ENCODE peak calls at places on chromosomes 13 and 19, in ten cellular contexts. E, Z, S, B, F, G, R, U, M and A are unnamed samples.

GRCh38 chr13:43085545-43085944 is 62.2 kb downstream of the DNAJC15 start:
- DNase-seq in F (peak; percentile 16), S (no peak), M (no peak), G (no peak), E (no peak), B (no peak), R (peak; percentile 4), Z (no peak), U (peak; percentile 12), A (no peak)

GRCh38 chr13:108877300-108877699 is 247.9 kb downstream of the MYO16 start:
- DNase-seq in U (peak; percentile 4), G (no peak), M (peak; percentile 40), E (no peak), F (no peak), S (no peak), B (no peak), R (no peak), Z (no peak), A (no peak)

GRCh38 chr13:38395505-38395803 is 45.8 kb downstream of the UFM1 start:
- DNase-seq in S (no peak), R (no peak), E (no peak), F (no peak), B (no peak), M (no peak), Z (no peak), G (no peak), U (no peak), A (no peak)

GRCh38 chr13:77136902-77137420 is 110.0 kb upstream of the FBXL3 start:
- DNase-seq in G (no peak), E (no peak), F (no peak), B (no peak), U (no peak), R (no peak), M (no peak), S (no peak), Z (peak; percentile 93), A (no peak)

GRCh38 chr19:10089801-10090375 is 3.8 kb downstream of the SHFL start:
- DNase-seq in S (no peak), M (no peak), R (no peak), E (no peak), F (no peak), B (no peak), Z (no peak), U (no peak), G (no peak), A (no peak)

GRCh38 chr19:3357362-3357730 is 9.0 kb upstream of the NFIC start:
- DNase-seq in B (no peak), E (no peak), R (no peak), F (no peak), M (no peak), Z (no peak), U (no peak), G (no peak), S (no peak), A (no peak)

GRCh38 chr13:104773775-104774174 is 1707.6 kb upstream of the SLC10A2 start:
- DNase-seq in G (no peak), B (peak; percentile 18), Z (no peak), M (no peak), R (peak; percentile 54), F (peak; percentile 51), U (peak; percentile 5), E (no peak), S (no peak), A (no peak)

GRCh38 chr13:112709825-112710783 is 20.3 kb downstream of the ATP11A start:
- DNase-seq in E (peak; percentile 15), G (peak; percentile 34), R (no peak), M (no peak), F (no peak), Z (no peak), S (peak; percentile 69), B (no peak), U (no peak), A (no peak)

GRCh38 chr13:32645854-32646253 is 59.6 kb downstream of the PDS5B start:
- DNase-seq in U (no peak), Z (no peak), R (no peak), B (no peak), S (no peak), G (no peak), M (no peak), F (no peak), E (no peak), A (no peak)

GRCh38 chr13:45119469-45119989 is 781 bp upstream of the GTF2F2 start:
- DNase-seq in G (no peak), Z (peak; percentile 45), B (peak; percentile 22), E (no peak), S (no peak), U (no peak), R (no peak), F (no peak), M (no peak), A (no peak)

GRCh38 chr13:37448072-37448471 is 150.5 kb downstream of the POSTN start:
- DNase-seq in Z (no peak), M (no peak), B (no peak), S (no peak), R (no peak), G (no peak), U (no peak), F (no peak), E (no peak), A (no peak)

GRCh38 chr13:36395280-36395679 is 37.0 kb upstream of the CCNA1 start:
- DNase-seq in R (no peak), S (no peak), Z (peak; percentile 40), F (no peak), E (no peak), U (peak; percentile 14), G (no peak), B (peak; percentile 3), M (no peak), A (no peak)

GRCh38 chr13:28494537-28494860 is 429 bp downstream of the FLT1 start:
- DNase-seq in F (no peak), R (no peak), B (no peak), Z (no peak), U (no peak), G (no peak), M (peak; percentile 26), E (no peak), S (no peak), A (no peak)

GRCh38 chr19:44807162-44807561 is 1.7 kb upstream of the BCAM start:
- DNase-seq in Z (no peak), R (peak; percentile 21), F (peak; percentile 75), S (no peak), B (no peak), G (peak; percentile 57), U (no peak), E (no peak), M (no peak), A (no peak)